ENCODE peak calls at places on chromosomes 4 and X, in seven cellular contexts. H, I, P, F, J, U and Y are unnamed samples.
A peak's percentile ranks its signal among the peaks of the same experiment; 100 is the strongest.

GRCh38 chr4:117968606-117969005 is 65.7 kb upstream of the NDST3 start:
- DNase-seq in H (no peak), I (no peak), P (no peak), F (no peak), J (no peak), U (no peak), Y (no peak)

GRCh38 chr4:168021666-168022065 is 70.7 kb upstream of the ANXA10 start:
- DNase-seq in H (no peak), I (no peak), P (no peak), F (no peak), J (peak; percentile 25), U (no peak), Y (no peak)

GRCh38 chrX:5236096-5236495 is 992.6 kb downstream of the NLGN4X start:
- DNase-seq in H (no peak), I (peak; percentile 74), P (no peak), F (peak; percentile 44), J (no peak), U (no peak), Y (no peak)

GRCh38 chr4:185840953-185841352 is 29.0 kb upstream of the SORBS2 start:
- DNase-seq in H (no peak), I (no peak), P (no peak), F (no peak), J (no peak), U (no peak), Y (no peak)

GRCh38 chr4:166169111-166169510 is 296.1 kb downstream of the TLL1 start:
- DNase-seq in H (no peak), I (peak; percentile 10), P (no peak), F (peak; percentile 58), J (no peak), U (no peak), Y (no peak)

GRCh38 chr4:169270810-169271691 is at the start of gene SH3RF1:
- DNase-seq in H (peak; percentile 87), I (peak; percentile 74), P (peak; percentile 92), F (peak; percentile 92), J (peak; percentile 88), U (peak; percentile 86), Y (peak; percentile 66)

GRCh38 chrX:17495052-17495451 is 120.1 kb downstream of the NHS start:
- DNase-seq in H (no peak), I (no peak), P (no peak), F (no peak), J (no peak), U (no peak), Y (no peak)

GRCh38 chr4:182212211-182212761 is 30.9 kb upstream of the TENM3 start:
- DNase-seq in H (no peak), I (no peak), P (no peak), F (peak; percentile 69), J (peak; percentile 70), U (no peak), Y (no peak)

GRCh38 chr4:66852843-66853242 is 692.5 kb downstream of the CENPC start:
- DNase-seq in H (no peak), I (no peak), P (no peak), F (no peak), J (no peak), U (no peak), Y (no peak)

GRCh38 chr4:145829629-145830395 is 108.8 kb downstream of the ZNF827 start:
- DNase-seq in H (no peak), I (peak; percentile 47), P (no peak), F (no peak), J (no peak), U (no peak), Y (no peak)

GRCh38 chrX:80578518-80579105 is 158.4 kb downstream of the TENT5D start:
- DNase-seq in H (no peak), I (peak; percentile 47), P (no peak), F (peak; percentile 25), J (peak; percentile 1), U (no peak), Y (no peak)

GRCh38 chr4:67624939-67625338 is 66.4 kb downstream of the STAP1 start:
- DNase-seq in H (no peak), I (no peak), P (no peak), F (no peak), J (no peak), U (no peak), Y (no peak)

GRCh38 chr4:136637071-136637777 is 895.1 kb downstream of the PCDH18 start:
- DNase-seq in H (no peak), I (no peak), P (no peak), F (peak; percentile 71), J (no peak), U (no peak), Y (no peak)

GRCh38 chr4:98929341-98930267 is 671 bp upstream of the EIF4E start:
- DNase-seq in H (peak; percentile 90), I (peak; percentile 64), P (peak; percentile 39), F (no peak), J (peak; percentile 98), U (peak; percentile 58), Y (peak; percentile 70)

GRCh38 chr4:101230806-101231426 is 116.4 kb downstream of the PPP3CA start:
- DNase-seq in H (no peak), I (no peak), P (no peak), F (peak; percentile 7), J (peak; percentile 39), U (no peak), Y (no peak)

GRCh38 chrX:147912093-147912801 is 528 bp downstream of the FMR1 start:
- DNase-seq in H (no peak), I (peak; percentile 35), P (peak; percentile 15), F (peak; percentile 53), J (peak; percentile 46), U (peak; percentile 49), Y (no peak)

GRCh38 chrX:44568196-44568595 is 25.5 kb upstream of the FUNDC1 start:
- DNase-seq in H (no peak), I (no peak), P (no peak), F (no peak), J (peak; percentile 2), U (no peak), Y (no peak)

GRCh38 chr4:56671860-56672259 is 9.2 kb downstream of the HOPX start:
- DNase-seq in H (no peak), I (no peak), P (no peak), F (no peak), J (no peak), U (no peak), Y (no peak)

GRCh38 chr4:147830987-147831386 is 99.1 kb downstream of the ARHGAP10 start:
- DNase-seq in H (no peak), I (no peak), P (no peak), F (no peak), J (peak; percentile 74), U (no peak), Y (no peak)

GRCh38 chr4:147831452-147832192 is 99.7 kb downstream of the ARHGAP10 start:
- DNase-seq in H (peak; percentile 67), I (no peak), P (no peak), F (no peak), J (peak; percentile 90), U (no peak), Y (peak; percentile 31)

GRCh38 chr4:147834480-147834879 is 102.6 kb downstream of the ARHGAP10 start:
- DNase-seq in H (no peak), I (no peak), P (no peak), F (no peak), J (no peak), U (no peak), Y (no peak)

GRCh38 chr4:147833741-147834140 is 101.9 kb downstream of the ARHGAP10 start:
- DNase-seq in H (no peak), I (no peak), P (no peak), F (no peak), J (no peak), U (no peak), Y (no peak)

GRCh38 chr4:147833254-147833653 is 101.4 kb downstream of the ARHGAP10 start:
- DNase-seq in H (no peak), I (no peak), P (no peak), F (no peak), J (peak; percentile 51), U (no peak), Y (no peak)
- H3K27ac ChIP-seq in H (peak overlapping the region; percentile 87), I (no peak overlapping the region), P (peak overlapping the region; percentile 92), F (no peak overlapping the region), J (no peak overlapping the region), U (peak overlapping the region; percentile 88), Y (peak overlapping the region; percentile 91)

DNA sequence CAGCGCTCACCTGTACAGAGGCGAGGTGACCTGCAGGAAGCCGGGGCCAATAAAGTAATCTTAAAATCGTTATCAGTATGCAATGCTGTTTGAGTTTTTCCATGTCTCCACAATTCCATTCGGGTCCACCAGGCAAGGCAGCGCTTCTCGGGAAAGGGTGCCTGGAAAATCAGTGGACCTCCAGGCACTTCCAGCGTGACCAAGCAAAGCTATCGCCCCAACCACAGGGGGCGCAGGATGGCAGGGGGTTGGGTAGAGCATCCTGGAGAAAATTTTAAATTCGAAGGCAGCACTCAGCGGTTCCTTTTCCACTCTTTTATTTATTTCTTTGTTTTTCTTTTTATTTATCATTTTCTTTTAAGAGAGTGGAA is 5.4 kb upstream of the SOX3 start:
- DNase-seq in H (no peak), I (no peak), P (no peak), F (peak; percentile 4), J (no peak), U (no peak), Y (no peak)
- TF ChIP-seq CTCF in H (no peak), I (no peak), P (no peak), F (peak; percentile 34), J (no peak), U (no peak), Y (no peak)

DNA sequence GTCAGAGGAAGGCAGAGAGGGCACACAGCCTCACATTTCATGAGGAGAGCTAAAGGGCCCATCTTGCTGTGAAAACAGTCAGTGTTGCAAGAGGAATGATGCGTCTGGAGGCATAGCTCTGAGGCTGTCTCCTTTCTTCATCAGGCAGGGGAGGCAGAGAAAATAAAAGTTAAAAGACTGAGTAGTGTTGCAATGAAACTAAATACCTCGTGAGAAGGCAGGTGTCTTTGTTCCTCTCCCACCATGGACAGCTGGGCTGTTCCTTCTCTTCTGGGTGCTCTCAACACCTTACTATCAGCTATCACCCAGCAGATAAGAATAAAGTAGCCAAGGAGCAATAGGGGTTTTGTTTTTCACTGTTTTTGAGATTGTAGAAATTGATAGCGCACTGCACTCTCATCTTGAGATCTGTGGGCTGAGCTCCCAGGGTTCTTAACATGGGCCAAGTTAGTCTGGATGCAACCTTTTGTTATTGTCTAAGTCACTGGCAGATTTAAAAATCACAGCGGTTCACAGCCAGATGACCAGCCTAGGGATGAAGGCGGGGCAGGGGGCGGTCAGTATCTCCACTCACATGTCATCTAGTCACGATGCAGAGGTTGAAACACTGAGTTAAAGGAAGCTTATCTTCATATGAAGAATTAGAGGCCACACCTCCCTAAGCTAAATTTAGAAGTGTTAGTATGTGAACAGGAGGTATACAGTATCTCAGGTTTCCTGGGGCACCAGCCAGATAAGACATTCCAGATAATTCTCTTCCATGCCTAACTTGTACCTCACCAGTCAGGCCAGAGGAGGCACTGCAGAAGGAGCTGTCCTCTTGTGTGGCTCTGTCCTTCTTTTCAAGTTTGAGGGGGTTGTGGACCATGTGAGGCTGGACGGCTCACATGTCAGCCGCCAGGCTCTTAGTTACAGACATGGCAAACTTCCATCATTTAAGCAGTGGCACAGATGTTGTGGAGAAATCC is 36.9 kb downstream of the PARM1 start:
- DNase-seq in H (no peak), I (no peak), P (peak; percentile 49), F (peak; percentile 14), J (no peak), U (no peak), Y (no peak)
- H3K27ac ChIP-seq in H (peak overlapping the region; percentile 75), I (no peak overlapping the region), P (peak overlapping the region; percentile 84), F (no peak overlapping the region), J (no peak overlapping the region), U (no peak overlapping the region), Y (peak overlapping the region; percentile 55)

DNA sequence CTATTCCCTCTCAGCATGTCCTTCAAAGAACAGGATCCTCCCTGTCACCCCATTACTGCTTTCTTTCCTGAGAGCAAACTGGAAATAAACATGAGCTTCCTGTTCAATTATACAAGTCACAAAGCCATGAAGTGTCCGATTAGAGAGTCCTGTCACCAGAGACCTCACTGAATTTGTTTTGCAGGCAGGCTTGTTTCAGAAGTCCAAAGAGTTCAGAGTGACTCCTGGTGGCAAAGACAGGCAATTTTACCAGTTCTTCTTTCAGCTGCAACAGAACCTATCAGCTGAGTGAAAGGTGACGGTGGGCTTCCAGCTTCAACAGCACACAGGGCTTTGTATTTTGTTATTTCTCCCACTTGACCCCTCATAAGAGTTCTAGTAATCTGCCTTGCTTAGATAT is 6.4 kb downstream of the ELK1 start:
- DNase-seq in H (no peak), I (peak; percentile 11), P (no peak), F (peak; percentile 36), J (peak; percentile 21), U (no peak), Y (no peak)
- TF ChIP-seq CTCF in H (peak; percentile 47), I (peak; percentile 28), P (peak; percentile 52), F (peak; percentile 43), J (peak; percentile 57), U (no peak), Y (no peak)